ENCODE peak calls at places on chromosome 16, in eight cellular contexts. One of them, this sample, is unnamed.

GRCh38 chr16:72637306-72637705 is 410.6 kb downstream of the ZFHX3 start:
- DNase-seq in tibial artery: no peak
- DNase-seq in endodermal cell: no peak
- DNase-seq in stimulated activated naive CD8-positive, alpha-beta T cell treated with anti-CD3 and anti-CD28 coated beads, Interleukin-15, Interleukin-2, amounts not matched to agents 100 U/mL and 50 U/mL, for 24 hours: no peak
- DNase-seq in neural progenitor cell: no peak
- DNase-seq in NCI-H1417: no peak
- DNase-seq in GM04504: peak
- DNase-seq in stimulated activated CD8-positive, alpha-beta memory T cell treated with anti-CD3 and anti-CD28 coated beads, Interleukin-4, amount 100 ng/mL, for 24 hours: no peak
- DNase-seq in this sample: no peak

GRCh38 chr16:74734361-74735161 is 33.9 kb upstream of the MLKL start:
- DNase-seq in stimulated activated CD8-positive, alpha-beta memory T cell treated with anti-CD3 and anti-CD28 coated beads, Interleukin-4, amount 100 ng/mL, for 24 hours: no peak
- DNase-seq in NCI-H1417: no peak
- DNase-seq in stimulated activated naive CD8-positive, alpha-beta T cell treated with anti-CD3 and anti-CD28 coated beads, Interleukin-15, Interleukin-2, amounts not matched to agents 100 U/mL and 50 U/mL, for 24 hours: no peak
- DNase-seq in endodermal cell: peak
- DNase-seq in tibial artery: no peak
- DNase-seq in neural progenitor cell: peak
- DNase-seq in GM04504: no peak
- DNase-seq in this sample: no peak

GRCh38 chr16:76278086-76278485 is 885 bp downstream of the CNTNAP4 start:
- DNase-seq in endodermal cell: no peak
- DNase-seq in GM04504: no peak
- DNase-seq in stimulated activated naive CD8-positive, alpha-beta T cell treated with anti-CD3 and anti-CD28 coated beads, Interleukin-15, Interleukin-2, amounts not matched to agents 100 U/mL and 50 U/mL, for 24 hours: no peak
- DNase-seq in tibial artery: no peak
- DNase-seq in neural progenitor cell: no peak
- DNase-seq in NCI-H1417: no peak
- DNase-seq in stimulated activated CD8-positive, alpha-beta memory T cell treated with anti-CD3 and anti-CD28 coated beads, Interleukin-4, amount 100 ng/mL, for 24 hours: no peak
- DNase-seq in this sample: no peak

GRCh38 chr16:24535827-24536226 is 3.5 kb upstream of the RBBP6 start:
- DNase-seq in NCI-H1417: no peak
- DNase-seq in endodermal cell: no peak
- DNase-seq in stimulated activated CD8-positive, alpha-beta memory T cell treated with anti-CD3 and anti-CD28 coated beads, Interleukin-4, amount 100 ng/mL, for 24 hours: no peak
- DNase-seq in GM04504: no peak
- DNase-seq in neural progenitor cell: no peak
- DNase-seq in stimulated activated naive CD8-positive, alpha-beta T cell treated with anti-CD3 and anti-CD28 coated beads, Interleukin-15, Interleukin-2, amounts not matched to agents 100 U/mL and 50 U/mL, for 24 hours: no peak
- DNase-seq in tibial artery: no peak
- DNase-seq in this sample: no peak

GRCh38 chr16:23608194-23608593 is 12.1 kb upstream of the NDUFAB1 start:
- DNase-seq in stimulated activated CD8-positive, alpha-beta memory T cell treated with anti-CD3 and anti-CD28 coated beads, Interleukin-4, amount 100 ng/mL, for 24 hours: no peak
- DNase-seq in NCI-H1417: no peak
- DNase-seq in endodermal cell: no peak
- DNase-seq in stimulated activated naive CD8-positive, alpha-beta T cell treated with anti-CD3 and anti-CD28 coated beads, Interleukin-15, Interleukin-2, amounts not matched to agents 100 U/mL and 50 U/mL, for 24 hours: no peak
- DNase-seq in tibial artery: no peak
- DNase-seq in GM04504: no peak
- DNase-seq in neural progenitor cell: no peak
- DNase-seq in this sample: no peak

GRCh38 chr16:84616515-84616914 is 1.4 kb downstream of the COTL1 start:
- DNase-seq in tibial artery: no peak
- DNase-seq in stimulated activated CD8-positive, alpha-beta memory T cell treated with anti-CD3 and anti-CD28 coated beads, Interleukin-4, amount 100 ng/mL, for 24 hours: no peak
- DNase-seq in neural progenitor cell: no peak
- DNase-seq in stimulated activated naive CD8-positive, alpha-beta T cell treated with anti-CD3 and anti-CD28 coated beads, Interleukin-15, Interleukin-2, amounts not matched to agents 100 U/mL and 50 U/mL, for 24 hours: no peak
- DNase-seq in endodermal cell: no peak
- DNase-seq in NCI-H1417: peak
- DNase-seq in GM04504: no peak
- DNase-seq in this sample: no peak

GRCh38 chr16:78745491-78746019 is 646.1 kb downstream of the WWOX start:
- DNase-seq in NCI-H1417: no peak
- DNase-seq in tibial artery: no peak
- DNase-seq in stimulated activated naive CD8-positive, alpha-beta T cell treated with anti-CD3 and anti-CD28 coated beads, Interleukin-15, Interleukin-2, amounts not matched to agents 100 U/mL and 50 U/mL, for 24 hours: no peak
- DNase-seq in endodermal cell: no peak
- DNase-seq in stimulated activated CD8-positive, alpha-beta memory T cell treated with anti-CD3 and anti-CD28 coated beads, Interleukin-4, amount 100 ng/mL, for 24 hours: no peak
- DNase-seq in GM04504: no peak
- DNase-seq in neural progenitor cell: no peak
- DNase-seq in this sample: no peak

GRCh38 chr16:75761111-75761510 is 34.8 kb upstream of the CPHXL start:
- DNase-seq in tibial artery: no peak
- DNase-seq in NCI-H1417: no peak
- DNase-seq in endodermal cell: no peak
- DNase-seq in neural progenitor cell: no peak
- DNase-seq in stimulated activated CD8-positive, alpha-beta memory T cell treated with anti-CD3 and anti-CD28 coated beads, Interleukin-4, amount 100 ng/mL, for 24 hours: no peak
- DNase-seq in GM04504: no peak
- DNase-seq in stimulated activated naive CD8-positive, alpha-beta T cell treated with anti-CD3 and anti-CD28 coated beads, Interleukin-15, Interleukin-2, amounts not matched to agents 100 U/mL and 50 U/mL, for 24 hours: no peak
- DNase-seq in this sample: no peak

GRCh38 chr16:54282202-54282922 is 4.2 kb downstream of the IRX3 start:
- DNase-seq in GM04504: no peak
- DNase-seq in stimulated activated naive CD8-positive, alpha-beta T cell treated with anti-CD3 and anti-CD28 coated beads, Interleukin-15, Interleukin-2, amounts not matched to agents 100 U/mL and 50 U/mL, for 24 hours: peak
- DNase-seq in neural progenitor cell: peak
- DNase-seq in endodermal cell: peak
- DNase-seq in stimulated activated CD8-positive, alpha-beta memory T cell treated with anti-CD3 and anti-CD28 coated beads, Interleukin-4, amount 100 ng/mL, for 24 hours: no peak
- DNase-seq in NCI-H1417: no peak
- DNase-seq in tibial artery: peak
- DNase-seq in this sample: peak

GRCh38 chr16:74291176-74291575 is 5.4 kb upstream of the PSMD7 start:
- DNase-seq in endodermal cell: no peak
- DNase-seq in stimulated activated naive CD8-positive, alpha-beta T cell treated with anti-CD3 and anti-CD28 coated beads, Interleukin-15, Interleukin-2, amounts not matched to agents 100 U/mL and 50 U/mL, for 24 hours: no peak
- DNase-seq in stimulated activated CD8-positive, alpha-beta memory T cell treated with anti-CD3 and anti-CD28 coated beads, Interleukin-4, amount 100 ng/mL, for 24 hours: no peak
- DNase-seq in NCI-H1417: no peak
- DNase-seq in GM04504: no peak
- DNase-seq in tibial artery: no peak
- DNase-seq in neural progenitor cell: no peak
- DNase-seq in this sample: no peak

GRCh38 chr16:20743591-20743990 is 2.0 kb upstream of the THUMPD1 start:
- DNase-seq in stimulated activated naive CD8-positive, alpha-beta T cell treated with anti-CD3 and anti-CD28 coated beads, Interleukin-15, Interleukin-2, amounts not matched to agents 100 U/mL and 50 U/mL, for 24 hours: no peak
- DNase-seq in GM04504: no peak
- DNase-seq in NCI-H1417: no peak
- DNase-seq in tibial artery: no peak
- DNase-seq in neural progenitor cell: no peak
- DNase-seq in endodermal cell: no peak
- DNase-seq in stimulated activated CD8-positive, alpha-beta memory T cell treated with anti-CD3 and anti-CD28 coated beads, Interleukin-4, amount 100 ng/mL, for 24 hours: no peak
- DNase-seq in this sample: no peak

GRCh38 chr16:12009922-12010321 is 33.4 kb downstream of the SNX29 start:
- DNase-seq in endodermal cell: no peak
- DNase-seq in NCI-H1417: no peak
- DNase-seq in tibial artery: no peak
- DNase-seq in stimulated activated naive CD8-positive, alpha-beta T cell treated with anti-CD3 and anti-CD28 coated beads, Interleukin-15, Interleukin-2, amounts not matched to agents 100 U/mL and 50 U/mL, for 24 hours: no peak
- DNase-seq in stimulated activated CD8-positive, alpha-beta memory T cell treated with anti-CD3 and anti-CD28 coated beads, Interleukin-4, amount 100 ng/mL, for 24 hours: no peak
- DNase-seq in GM04504: no peak
- DNase-seq in neural progenitor cell: no peak
- DNase-seq in this sample: no peak

GRCh38 chr16:5918553-5919127 is 821.0 kb upstream of the EEF2KMT start:
- DNase-seq in stimulated activated naive CD8-positive, alpha-beta T cell treated with anti-CD3 and anti-CD28 coated beads, Interleukin-15, Interleukin-2, amounts not matched to agents 100 U/mL and 50 U/mL, for 24 hours: no peak
- DNase-seq in GM04504: no peak
- DNase-seq in stimulated activated CD8-positive, alpha-beta memory T cell treated with anti-CD3 and anti-CD28 coated beads, Interleukin-4, amount 100 ng/mL, for 24 hours: no peak
- DNase-seq in NCI-H1417: no peak
- DNase-seq in neural progenitor cell: peak
- DNase-seq in tibial artery: no peak
- DNase-seq in endodermal cell: peak
- DNase-seq in this sample: no peak

GRCh38 chr16:29126057-29126494 is 141.2 kb downstream of the LAT start:
- DNase-seq in GM04504: no peak
- DNase-seq in stimulated activated CD8-positive, alpha-beta memory T cell treated with anti-CD3 and anti-CD28 coated beads, Interleukin-4, amount 100 ng/mL, for 24 hours: no peak
- DNase-seq in tibial artery: no peak
- DNase-seq in endodermal cell: no peak
- DNase-seq in neural progenitor cell: no peak
- DNase-seq in NCI-H1417: no peak
- DNase-seq in stimulated activated naive CD8-positive, alpha-beta T cell treated with anti-CD3 and anti-CD28 coated beads, Interleukin-15, Interleukin-2, amounts not matched to agents 100 U/mL and 50 U/mL, for 24 hours: no peak
- DNase-seq in this sample: no peak

GRCh38 chr16:19289805-19290490 is 4.4 kb downstream of the CLEC19A start:
- DNase-seq in NCI-H1417: no peak
- DNase-seq in stimulated activated naive CD8-positive, alpha-beta T cell treated with anti-CD3 and anti-CD28 coated beads, Interleukin-15, Interleukin-2, amounts not matched to agents 100 U/mL and 50 U/mL, for 24 hours: no peak
- DNase-seq in GM04504: no peak
- DNase-seq in tibial artery: no peak
- DNase-seq in stimulated activated CD8-positive, alpha-beta memory T cell treated with anti-CD3 and anti-CD28 coated beads, Interleukin-4, amount 100 ng/mL, for 24 hours: no peak
- DNase-seq in neural progenitor cell: peak
- DNase-seq in endodermal cell: peak
- DNase-seq in this sample: no peak

GRCh38 chr16:19294156-19294649 is 8.7 kb downstream of the CLEC19A start:
- DNase-seq in endodermal cell: no peak
- DNase-seq in stimulated activated CD8-positive, alpha-beta memory T cell treated with anti-CD3 and anti-CD28 coated beads, Interleukin-4, amount 100 ng/mL, for 24 hours: peak
- DNase-seq in NCI-H1417: no peak
- DNase-seq in neural progenitor cell: no peak
- DNase-seq in tibial artery: peak
- DNase-seq in GM04504: no peak
- DNase-seq in stimulated activated naive CD8-positive, alpha-beta T cell treated with anti-CD3 and anti-CD28 coated beads, Interleukin-15, Interleukin-2, amounts not matched to agents 100 U/mL and 50 U/mL, for 24 hours: peak
- DNase-seq in this sample: peak

GRCh38 chr16:10920726-10921427 is 21.4 kb downstream of the DEXI start:
- DNase-seq in NCI-H1417: no peak
- DNase-seq in stimulated activated CD8-positive, alpha-beta memory T cell treated with anti-CD3 and anti-CD28 coated beads, Interleukin-4, amount 100 ng/mL, for 24 hours: no peak
- DNase-seq in tibial artery: no peak
- DNase-seq in endodermal cell: no peak
- DNase-seq in neural progenitor cell: no peak
- DNase-seq in GM04504: no peak
- DNase-seq in stimulated activated naive CD8-positive, alpha-beta T cell treated with anti-CD3 and anti-CD28 coated beads, Interleukin-15, Interleukin-2, amounts not matched to agents 100 U/mL and 50 U/mL, for 24 hours: no peak
- DNase-seq in this sample: no peak

GRCh38 chr16:86044241-86044671 is 145.3 kb downstream of the IRF8 start:
- DNase-seq in neural progenitor cell: peak
- DNase-seq in endodermal cell: peak
- DNase-seq in stimulated activated CD8-positive, alpha-beta memory T cell treated with anti-CD3 and anti-CD28 coated beads, Interleukin-4, amount 100 ng/mL, for 24 hours: peak
- DNase-seq in NCI-H1417: no peak
- DNase-seq in tibial artery: no peak
- DNase-seq in GM04504: peak
- DNase-seq in stimulated activated naive CD8-positive, alpha-beta T cell treated with anti-CD3 and anti-CD28 coated beads, Interleukin-15, Interleukin-2, amounts not matched to agents 100 U/mL and 50 U/mL, for 24 hours: peak
- DNase-seq in this sample: peak

GRCh38 chr16:55021595-55022475 is 91.2 kb downstream of the IRX5 start:
- DNase-seq in stimulated activated naive CD8-positive, alpha-beta T cell treated with anti-CD3 and anti-CD28 coated beads, Interleukin-15, Interleukin-2, amounts not matched to agents 100 U/mL and 50 U/mL, for 24 hours: no peak
- DNase-seq in stimulated activated CD8-positive, alpha-beta memory T cell treated with anti-CD3 and anti-CD28 coated beads, Interleukin-4, amount 100 ng/mL, for 24 hours: no peak
- DNase-seq in endodermal cell: peak
- DNase-seq in neural progenitor cell: peak
- DNase-seq in GM04504: peak
- DNase-seq in NCI-H1417: no peak
- DNase-seq in tibial artery: peak
- DNase-seq in this sample: no peak

GRCh38 chr16:4323071-4323844 is 7.4 kb downstream of the GLIS2 start:
- DNase-seq in neural progenitor cell: no peak
- DNase-seq in GM04504: no peak
- DNase-seq in tibial artery: peak
- DNase-seq in NCI-H1417: no peak
- DNase-seq in endodermal cell: peak
- DNase-seq in stimulated activated naive CD8-positive, alpha-beta T cell treated with anti-CD3 and anti-CD28 coated beads, Interleukin-15, Interleukin-2, amounts not matched to agents 100 U/mL and 50 U/mL, for 24 hours: no peak
- DNase-seq in stimulated activated CD8-positive, alpha-beta memory T cell treated with anti-CD3 and anti-CD28 coated beads, Interleukin-4, amount 100 ng/mL, for 24 hours: no peak
- DNase-seq in this sample: no peak

GRCh38 chr16:66842765-66843164 is 1.4 kb upstream of the CA7 start:
- DNase-seq in neural progenitor cell: no peak
- DNase-seq in tibial artery: no peak
- DNase-seq in GM04504: no peak
- DNase-seq in endodermal cell: no peak
- DNase-seq in stimulated activated CD8-positive, alpha-beta memory T cell treated with anti-CD3 and anti-CD28 coated beads, Interleukin-4, amount 100 ng/mL, for 24 hours: no peak
- DNase-seq in NCI-H1417: no peak
- DNase-seq in stimulated activated naive CD8-positive, alpha-beta T cell treated with anti-CD3 and anti-CD28 coated beads, Interleukin-15, Interleukin-2, amounts not matched to agents 100 U/mL and 50 U/mL, for 24 hours: no peak
- DNase-seq in this sample: no peak

GRCh38 chr16:30888856-30889499 is 4.9 kb downstream of the BCL7C start:
- DNase-seq in stimulated activated naive CD8-positive, alpha-beta T cell treated with anti-CD3 and anti-CD28 coated beads, Interleukin-15, Interleukin-2, amounts not matched to agents 100 U/mL and 50 U/mL, for 24 hours: no peak
- DNase-seq in endodermal cell: no peak
- DNase-seq in NCI-H1417: no peak
- DNase-seq in tibial artery: no peak
- DNase-seq in GM04504: no peak
- DNase-seq in neural progenitor cell: no peak
- DNase-seq in stimulated activated CD8-positive, alpha-beta memory T cell treated with anti-CD3 and anti-CD28 coated beads, Interleukin-4, amount 100 ng/mL, for 24 hours: no peak
- DNase-seq in this sample: no peak